ENCODE peak calls at places on chromosomes 3 and 15, in five cellular contexts. One of them, this sample, is unnamed.

GRCh38 chr3:53169045-53169831 is 8.2 kb downstream of the PRKCD start:
- DNase-seq in heart right ventricle: no peak
- DNase-seq in tibial nerve: no peak
- DNase-seq in lower leg skin: no peak
- DNase-seq in Panc1: no peak
- DNase-seq in this sample: no peak

GRCh38 chr3:150319900-150320299 is 88.2 kb upstream of the TSC22D2 start:
- DNase-seq in heart right ventricle: no peak
- DNase-seq in tibial nerve: no peak
- DNase-seq in lower leg skin: no peak
- DNase-seq in Panc1: peak
- DNase-seq in this sample: no peak

GRCh38 chr3:22952860-22953259 is 250.3 kb upstream of the UBE2E2 start:
- DNase-seq in heart right ventricle: no peak
- DNase-seq in tibial nerve: no peak
- DNase-seq in lower leg skin: no peak
- DNase-seq in Panc1: no peak
- DNase-seq in this sample: no peak

GRCh38 chr3:124780767-124781485 is 50.7 kb downstream of the UMPS start:
- DNase-seq in heart right ventricle: peak
- DNase-seq in tibial nerve: peak
- DNase-seq in lower leg skin: peak
- DNase-seq in Panc1: no peak
- DNase-seq in this sample: peak

GRCh38 chr3:138657508-138657907 is 48.9 kb downstream of the FAIM start:
- DNase-seq in heart right ventricle: no peak
- DNase-seq in tibial nerve: no peak
- DNase-seq in lower leg skin: no peak
- DNase-seq in Panc1: no peak
- DNase-seq in this sample: no peak

GRCh38 chr3:154936196-154936595 is 143.9 kb upstream of the MME start:
- DNase-seq in heart right ventricle: no peak
- DNase-seq in tibial nerve: no peak
- DNase-seq in lower leg skin: no peak
- DNase-seq in Panc1: no peak
- DNase-seq in this sample: no peak

GRCh38 chr15:89496155-89497098 is at the start of gene RHCG:
- DNase-seq in heart right ventricle: no peak
- DNase-seq in tibial nerve: no peak
- DNase-seq in lower leg skin: no peak
- DNase-seq in Panc1: no peak
- DNase-seq in this sample: no peak

GRCh38 chr15:50880651-50881114 is 27.8 kb upstream of the AP4E1 start:
- DNase-seq in heart right ventricle: no peak
- DNase-seq in tibial nerve: no peak
- DNase-seq in lower leg skin: no peak
- DNase-seq in Panc1: peak
- DNase-seq in this sample: no peak

GRCh38 chr3:11238880-11239279 is 33.3 kb upstream of the ATG7 start:
- DNase-seq in heart right ventricle: no peak
- DNase-seq in tibial nerve: no peak
- DNase-seq in lower leg skin: no peak
- DNase-seq in Panc1: peak
- DNase-seq in this sample: no peak

GRCh38 chr3:152071924-152072323 is 196.8 kb upstream of the MBNL1 start:
- DNase-seq in heart right ventricle: no peak
- DNase-seq in tibial nerve: no peak
- DNase-seq in lower leg skin: no peak
- DNase-seq in Panc1: no peak
- DNase-seq in this sample: no peak

GRCh38 chr15:87369269-87369668 is 887.3 kb downstream of the NTRK3 start:
- DNase-seq in heart right ventricle: no peak
- DNase-seq in tibial nerve: no peak
- DNase-seq in lower leg skin: no peak
- DNase-seq in Panc1: no peak
- DNase-seq in this sample: no peak

GRCh38 chr3:141684758-141685157 is 53.3 kb upstream of the RNF7 start:
- DNase-seq in heart right ventricle: no peak
- DNase-seq in tibial nerve: no peak
- DNase-seq in lower leg skin: no peak
- DNase-seq in Panc1: no peak
- DNase-seq in this sample: no peak

DNA sequence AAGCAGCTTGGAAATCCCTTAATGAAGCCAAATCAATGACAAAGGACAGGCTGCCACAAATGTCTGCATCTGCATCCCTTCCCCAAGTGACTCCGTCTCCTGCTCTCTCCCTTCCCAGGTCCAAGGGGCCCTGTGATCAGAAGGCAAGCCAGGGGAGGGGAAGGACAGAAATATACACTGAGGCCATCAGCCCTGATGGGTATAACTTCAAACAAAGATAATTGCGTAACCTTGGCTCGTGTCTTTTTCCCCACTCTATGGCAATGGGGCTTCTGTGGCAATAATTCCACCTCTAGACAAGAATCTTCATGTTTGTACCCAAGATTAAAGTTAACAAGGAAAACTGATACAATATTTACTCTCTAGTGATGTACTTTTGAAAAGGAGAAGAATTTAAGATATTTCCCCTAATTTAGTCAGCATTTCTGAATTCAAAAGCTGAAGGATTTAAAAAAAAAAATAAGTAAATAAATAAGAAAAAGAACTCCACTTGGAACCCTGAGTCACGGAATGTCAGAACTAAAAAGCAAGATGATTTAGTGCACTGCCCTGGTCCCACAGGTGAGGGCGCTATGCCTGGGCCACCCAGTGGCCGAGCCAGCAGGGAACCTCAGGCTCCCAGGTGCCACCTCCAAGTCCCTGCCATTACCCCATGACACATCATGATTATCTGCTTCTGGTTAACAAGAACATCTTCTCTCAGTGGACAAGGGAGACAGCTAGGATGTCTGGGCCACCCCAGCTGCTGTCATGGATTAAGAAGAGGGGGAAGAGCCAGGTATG is 154.5 kb downstream of the STT3B start:
- DNase-seq in heart right ventricle: no peak
- DNase-seq in tibial nerve: no peak
- DNase-seq in lower leg skin: no peak
- DNase-seq in Panc1: no peak
- DNase-seq in this sample: no peak
- TF ChIP-seq CTCF in heart right ventricle: no peak
- TF ChIP-seq CTCF in tibial nerve: no peak
- TF ChIP-seq CTCF in lower leg skin: no peak
- TF ChIP-seq CTCF in Panc1: peak
- TF ChIP-seq CTCF in this sample: no peak

DNA sequence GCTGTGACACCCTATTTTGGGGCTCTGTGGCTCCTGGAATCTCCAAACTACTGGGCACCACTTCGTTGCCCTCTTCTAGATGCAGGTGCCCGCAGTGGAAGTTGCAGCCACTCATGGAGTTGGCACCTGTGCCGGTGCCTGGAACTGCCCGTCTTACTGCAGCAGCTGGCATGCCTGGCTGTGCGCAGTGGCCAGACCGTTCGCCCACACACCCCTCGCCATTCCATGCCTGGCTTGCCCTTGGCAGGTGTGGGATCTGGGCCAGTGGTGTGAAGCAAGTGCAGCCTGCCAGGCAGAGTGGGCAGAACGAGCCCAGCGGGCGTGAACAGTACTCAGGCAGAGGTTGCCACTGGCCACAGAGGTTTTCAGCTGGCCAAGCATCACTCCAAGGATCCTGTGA is 1286.7 kb downstream of the ROBO1 start:
- DNase-seq in heart right ventricle: no peak
- DNase-seq in tibial nerve: no peak
- DNase-seq in lower leg skin: no peak
- DNase-seq in Panc1: no peak
- DNase-seq in this sample: no peak
- TF ChIP-seq CTCF in heart right ventricle: no peak
- TF ChIP-seq CTCF in tibial nerve: no peak
- TF ChIP-seq CTCF in lower leg skin: no peak
- TF ChIP-seq CTCF in Panc1: no peak
- TF ChIP-seq CTCF in this sample: no peak

GRCh38 chr3:43161684-43162512 is 56.0 kb upstream of the POMGNT2 start:
- DNase-seq in heart right ventricle: no peak
- DNase-seq in tibial nerve: no peak
- DNase-seq in lower leg skin: no peak
- DNase-seq in Panc1: no peak
- DNase-seq in this sample: no peak
- TF ChIP-seq CTCF in heart right ventricle: peak
- TF ChIP-seq CTCF in tibial nerve: peak
- TF ChIP-seq CTCF in lower leg skin: no peak
- TF ChIP-seq CTCF in Panc1: peak
- TF ChIP-seq CTCF in this sample: peak

DNA sequence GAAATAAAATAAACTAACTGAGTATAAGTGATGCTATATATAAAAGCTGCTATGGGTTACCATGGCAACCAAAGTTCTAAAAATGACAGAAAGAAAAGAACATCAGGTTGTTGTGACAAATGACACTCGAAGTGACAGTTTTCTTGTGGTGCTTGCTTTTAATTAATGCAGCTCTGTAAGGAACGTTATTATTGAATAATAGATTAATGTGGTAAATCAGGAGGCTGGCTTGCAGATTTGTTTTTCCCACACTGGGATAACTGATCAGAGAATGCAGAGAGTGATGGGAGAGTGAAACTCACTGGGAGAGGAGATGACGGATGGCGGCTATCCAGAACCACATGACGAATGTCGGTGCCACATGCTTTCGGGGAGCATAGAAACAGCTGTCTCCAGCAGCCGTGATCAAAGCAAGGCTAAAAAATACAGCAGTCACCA is 207.0 kb upstream of the ATP10A start:
- DNase-seq in heart right ventricle: no peak
- DNase-seq in tibial nerve: no peak
- DNase-seq in lower leg skin: no peak
- DNase-seq in Panc1: no peak
- DNase-seq in this sample: no peak
- TF ChIP-seq CTCF in heart right ventricle: no peak
- TF ChIP-seq CTCF in tibial nerve: no peak
- TF ChIP-seq CTCF in lower leg skin: no peak
- TF ChIP-seq CTCF in Panc1: no peak
- TF ChIP-seq CTCF in this sample: no peak

GRCh38 chr3:128484404-128485282 is 8.4 kb downstream of the GATA2 start:
- DNase-seq in heart right ventricle: no peak
- DNase-seq in tibial nerve: no peak
- DNase-seq in lower leg skin: no peak
- DNase-seq in Panc1: no peak
- DNase-seq in this sample: no peak
- TF ChIP-seq CTCF in heart right ventricle: no peak
- TF ChIP-seq CTCF in tibial nerve: no peak
- TF ChIP-seq CTCF in lower leg skin: no peak
- TF ChIP-seq CTCF in Panc1: no peak
- TF ChIP-seq CTCF in this sample: no peak

GRCh38 chr15:66838671-66839239 is 136.7 kb downstream of the SMAD6 start:
- DNase-seq in heart right ventricle: no peak
- DNase-seq in tibial nerve: no peak
- DNase-seq in lower leg skin: no peak
- DNase-seq in Panc1: no peak
- DNase-seq in this sample: no peak
- TF ChIP-seq CTCF in heart right ventricle: peak
- TF ChIP-seq CTCF in tibial nerve: peak
- TF ChIP-seq CTCF in lower leg skin: no peak
- TF ChIP-seq CTCF in Panc1: peak
- TF ChIP-seq CTCF in this sample: peak

DNA sequence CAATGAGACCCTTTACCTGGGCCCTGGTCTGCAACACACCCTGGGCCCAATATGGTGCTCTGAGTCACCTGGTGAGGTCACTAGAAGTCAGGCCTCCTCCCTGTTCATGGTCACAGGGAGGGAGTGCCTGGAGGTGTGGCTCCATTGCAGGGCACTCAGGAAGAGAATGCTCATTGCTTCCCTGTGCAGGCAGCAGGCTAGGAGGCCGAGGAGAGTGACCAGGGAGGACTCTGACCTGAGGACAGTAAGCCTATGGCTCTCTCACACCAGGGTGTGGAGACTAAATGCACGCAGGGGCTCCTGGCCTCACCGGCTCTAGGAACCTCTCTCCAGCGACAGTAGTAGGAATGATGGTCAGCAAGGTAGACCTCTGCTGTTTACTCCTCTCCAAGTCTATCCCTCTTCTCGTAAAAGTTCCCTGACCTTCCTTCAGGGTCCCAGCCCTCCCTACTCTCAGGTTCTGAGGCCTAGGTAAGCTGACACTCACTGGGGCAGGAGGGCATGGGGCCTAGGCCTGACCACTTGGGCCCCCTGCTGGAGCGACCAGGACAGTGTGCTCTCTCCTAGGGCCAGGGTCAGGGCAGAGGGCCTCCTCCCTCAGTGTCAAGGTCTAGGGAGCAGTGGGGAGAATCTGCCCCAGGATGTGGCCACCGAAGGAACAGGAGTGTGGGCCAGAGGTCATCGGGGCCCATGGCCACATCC is 9.6 kb upstream of the SLCO2A1 start:
- DNase-seq in heart right ventricle: no peak
- DNase-seq in tibial nerve: no peak
- DNase-seq in lower leg skin: no peak
- DNase-seq in Panc1: no peak
- DNase-seq in this sample: no peak
- TF ChIP-seq CTCF in heart right ventricle: peak
- TF ChIP-seq CTCF in tibial nerve: no peak
- TF ChIP-seq CTCF in lower leg skin: no peak
- TF ChIP-seq CTCF in Panc1: no peak
- TF ChIP-seq CTCF in this sample: no peak

DNA sequence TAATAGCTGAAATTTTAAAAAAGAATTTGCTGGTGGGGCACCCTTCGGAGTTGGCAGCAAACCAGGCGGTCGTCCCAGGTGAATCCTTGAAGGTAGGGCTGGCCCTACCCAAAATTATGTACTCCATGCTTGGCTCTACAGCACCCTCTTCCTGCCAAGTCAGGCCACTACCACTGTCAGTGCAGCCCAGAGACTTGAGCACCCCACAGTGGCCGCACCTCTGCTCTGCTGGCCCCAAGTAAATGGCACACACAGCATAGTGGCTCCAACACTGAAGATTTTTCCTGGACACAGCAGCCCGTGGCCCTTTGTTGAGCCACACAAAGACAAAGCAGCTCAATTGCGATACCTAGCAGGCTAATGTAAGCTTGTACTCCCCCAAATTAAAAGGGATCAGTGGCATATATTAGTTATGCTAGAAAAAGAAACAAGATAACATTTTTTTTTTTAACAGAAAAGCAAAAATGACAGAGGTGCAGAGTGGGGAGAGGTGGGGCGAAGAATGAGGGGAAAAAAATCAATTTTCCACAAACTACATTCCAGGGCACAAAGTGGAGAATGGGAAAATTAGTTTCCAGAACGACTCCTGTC is 250.5 kb downstream of the UACA start:
- DNase-seq in heart right ventricle: no peak
- DNase-seq in tibial nerve: no peak
- DNase-seq in lower leg skin: no peak
- DNase-seq in Panc1: no peak
- DNase-seq in this sample: no peak
- TF ChIP-seq CTCF in heart right ventricle: no peak
- TF ChIP-seq CTCF in tibial nerve: no peak
- TF ChIP-seq CTCF in lower leg skin: no peak
- TF ChIP-seq CTCF in Panc1: peak
- TF ChIP-seq CTCF in this sample: no peak